ENCODE peak calls at places on chromosomes 7 and 10, in four cellular contexts. U, R, L and S are unnamed samples.

GRCh38 chr10:93917814-93918213 is 24.0 kb downstream of the SLC35G1 start:
- DNase-seq in R (no peak), L (no peak), U (no peak), S (no peak)

GRCh38 chr10:80538481-80539185 is 931 bp downstream of the SH2D4B start:
- DNase-seq in R (no peak), U (no peak), L (no peak), S (no peak)

GRCh38 chr7:46285856-46286255 is 364.8 kb upstream of the IGFBP3 start:
- DNase-seq in R (no peak), L (no peak), U (no peak), S (no peak)

GRCh38 chr10:70320751-70321150 is 36.9 kb upstream of the NPFFR1 start:
- DNase-seq in L (no peak), U (no peak), R (no peak), S (no peak)

GRCh38 chr7:135998081-135998480 is 20.9 kb upstream of the MTPN start:
- DNase-seq in U (no peak), R (no peak), L (no peak), S (no peak)

GRCh38 chr10:103281753-103282152 is 4.8 kb downstream of the INA start:
- DNase-seq in R (peak), U (no peak), L (no peak), S (no peak)

GRCh38 chr7:100053201-100053600 is 3.6 kb downstream of the ZSCAN21 start:
- DNase-seq in L (peak), U (peak), R (peak), S (no peak)

GRCh38 chr10:92690211-92691041 is 671 bp downstream of the HHEX start:
- DNase-seq in L (peak), R (peak), U (peak), S (peak)

GRCh38 chr10:8556321-8556720 is 501.8 kb downstream of the GATA3 start:
- DNase-seq in L (no peak), U (no peak), R (no peak), S (no peak)

GRCh38 chr10:90930971-90931841 is 10.3 kb upstream of the ANKRD1 start:
- DNase-seq in U (peak), L (peak), R (peak), S (no peak)

GRCh38 chr7:151769189-151769821 is 107.6 kb downstream of the PRKAG2 start:
- DNase-seq in R (no peak), L (no peak), U (no peak), S (no peak)

GRCh38 chr10:63214586-63214985 is 81.5 kb downstream of the NRBF2 start:
- DNase-seq in U (no peak), R (no peak), L (no peak), S (no peak)

GRCh38 chr7:47576909-47577255 is 5.0 kb downstream of the TNS3 start:
- DNase-seq in L (no peak), U (no peak), R (no peak), S (no peak)

GRCh38 chr10:102633282-102633681 is 11.0 kb upstream of the TRIM8 start:
- DNase-seq in L (no peak), R (peak), U (no peak), S (peak)

GRCh38 chr10:116819999-116820677 is 29.2 kb upstream of the ENO4 start:
- DNase-seq in R (no peak), U (no peak), L (no peak), S (no peak)

GRCh38 chr7:19146699-19147098 is 1.5 kb upstream of the FERD3L start:
- DNase-seq in U (no peak), R (peak), L (no peak), S (no peak)

GRCh38 chr10:116665541-116666125 is 44.9 kb downstream of the PNLIPRP2 start:
- DNase-seq in R (peak), L (peak), U (no peak), S (no peak)

GRCh38 chr7:94250124-94250523 is 144.6 kb upstream of the COL1A2 start:
- DNase-seq in L (no peak), R (no peak), U (no peak), S (no peak)

GRCh38 chr10:106189254-106189653 is 975.3 kb downstream of the SORCS1 start:
- DNase-seq in U (no peak), L (no peak), R (peak), S (no peak)

GRCh38 chr7:4730276-4730675 is 45.1 kb upstream of the AP5Z1 start:
- DNase-seq in U (no peak), L (no peak), R (no peak), S (peak)

GRCh38 chr7:138480527-138480926 is 20.5 kb downstream of the TRIM24 start:
- DNase-seq in L (no peak), R (no peak), U (no peak), S (no peak)

GRCh38 chr10:78202386-78202785 is 168.7 kb downstream of the RPS24 start:
- DNase-seq in L (no peak), U (no peak), R (no peak), S (no peak)

GRCh38 chr7:134690614-134691504 is 44.2 kb downstream of the BPGM start:
- DNase-seq in R (no peak), U (no peak), L (no peak), S (no peak)

GRCh38 chr7:9407816-9408215 is 974.4 kb downstream of the NXPH1 start:
- DNase-seq in U (no peak), R (no peak), L (no peak), S (no peak)

GRCh38 chr7:926061-927030 is 28.1 kb downstream of the ADAP1 start:
- DNase-seq in U (no peak), R (no peak), L (no peak), S (peak)

GRCh38 chr7:75039709-75040108 is 33.9 kb downstream of the RCC1L start:
- DNase-seq in U (no peak), R (no peak), L (no peak), S (no peak)

GRCh38 chr7:149635561-149636329 is 137.6 kb downstream of the ZNF467 start:
- DNase-seq in U (peak), L (no peak), R (no peak), S (no peak)

GRCh38 chr7:102978280-102978679 is 65.5 kb downstream of the LRRC17 start:
- DNase-seq in R (no peak), U (peak), L (peak), S (peak)